ENCODE peak calls at places on chromosomes 3 and 15, in nine cellular contexts. A is A549, I is HCT116, T is GM12878, Z is HepG2, B is K562, R is GM23338, S is SK-N-SH, Q is Panc1. E is an unnamed sample.

GRCh38 chr3:82067420-82067819 is 306.0 kb upstream of the GBE1 start:
- DNase-seq in A (no peak), I (no peak), T (no peak), Z (no peak), B (no peak), R (no peak), S (no peak), Q (no peak), E (no peak)

GRCh38 chr3:151037746-151038145 is 47.7 kb upstream of the MED12L start:
- DNase-seq in A (peak; percentile 41), I (peak; percentile 4), T (no peak), Z (no peak), B (no peak), R (no peak), S (no peak), Q (no peak), E (no peak)

GRCh38 chr3:16249336-16249735 is 15.4 kb downstream of the DPH3 start:
- DNase-seq in A (peak; percentile 70), I (peak; percentile 43), T (no peak), Z (no peak), B (peak; percentile 57), R (peak; percentile 86), S (peak; percentile 37), Q (no peak), E (peak; percentile 19)

GRCh38 chr3:132317229-132317948 is at the start of gene ACP3:
- DNase-seq in A (peak; percentile 2), I (peak; percentile 43), T (peak; percentile 8), Z (no peak), B (no peak), R (peak; percentile 80), S (no peak), Q (no peak), E (peak; percentile 92)

GRCh38 chr3:29577250-29577649 is 296.4 kb downstream of the RBMS3 start:
- DNase-seq in A (no peak), I (no peak), T (no peak), Z (no peak), B (no peak), R (no peak), S (no peak), Q (no peak), E (no peak)

GRCh38 chr3:141452045-141452444 is 34.8 kb upstream of the RASA2 start:
- DNase-seq in A (peak; percentile 82), I (no peak), T (peak; percentile 80), Z (peak; percentile 59), B (peak; percentile 26), R (peak; percentile 69), S (no peak), Q (peak; percentile 47), E (peak; percentile 53)

GRCh38 chr3:123576119-123576518 is 8.7 kb downstream of the HACD2 start:
- DNase-seq in A (no peak), I (no peak), T (no peak), Z (no peak), B (no peak), R (no peak), S (no peak), Q (no peak), E (no peak)

GRCh38 chr15:43883571-43883970 is 56.8 kb downstream of the WDR76 start:
- DNase-seq in A (no peak), I (no peak), T (no peak), Z (no peak), B (no peak), R (no peak), S (no peak), Q (no peak), E (no peak)

GRCh38 chr15:41944313-41944940 is 27.9 kb downstream of the EHD4 start:
- DNase-seq in A (peak; percentile 49), I (peak; percentile 37), T (no peak), Z (peak; percentile 70), B (no peak), R (no peak), S (no peak), Q (no peak), E (no peak)

GRCh38 chr3:131731709-131732108 is 228.9 kb upstream of the MRPL3 start:
- DNase-seq in A (no peak), I (no peak), T (no peak), Z (no peak), B (no peak), R (no peak), S (no peak), Q (no peak), E (no peak)

GRCh38 chr15:90055182-90055581 is 47.1 kb downstream of the IDH2 start:
- DNase-seq in A (no peak), I (no peak), T (no peak), Z (peak; percentile 32), B (no peak), R (no peak), S (no peak), Q (no peak), E (no peak)

GRCh38 chr3:155369244-155369643 is 75.8 kb upstream of the STRIT1 start:
- DNase-seq in A (no peak), I (no peak), T (no peak), Z (no peak), B (no peak), R (peak; percentile 50), S (no peak), Q (no peak), E (no peak)

GRCh38 chr15:39299506-39300267 is 281.2 kb upstream of the THBS1 start:
- DNase-seq in A (no peak), I (no peak), T (no peak), Z (no peak), B (no peak), R (no peak), S (no peak), Q (no peak), E (no peak)

GRCh38 chr3:150409125-150409526 is 1.0 kb downstream of the TSC22D2 start:
- DNase-seq in A (no peak), I (no peak), T (no peak), Z (no peak), B (no peak), R (no peak), S (no peak), Q (no peak), E (no peak)

GRCh38 chr3:172179680-172180399 is 140.5 kb downstream of the FNDC3B start:
- DNase-seq in A (peak; percentile 39), I (no peak), T (peak; percentile 62), Z (peak; percentile 97), B (peak; percentile 41), R (no peak), S (no peak), Q (no peak), E (no peak)

GRCh38 chr15:87638554-87639083 is 617.9 kb downstream of the NTRK3 start:
- DNase-seq in A (no peak), I (no peak), T (no peak), Z (no peak), B (no peak), R (no peak), S (no peak), Q (no peak), E (no peak)

GRCh38 chr3:161251716-161252115 is 30.6 kb downstream of the NMD3 start:
- DNase-seq in A (no peak), I (no peak), T (no peak), Z (no peak), B (no peak), R (no peak), S (no peak), Q (no peak), E (no peak)

GRCh38 chr3:170976190-170976519 is 50.4 kb downstream of the SLC2A2 start:
- DNase-seq in A (no peak), I (no peak), T (no peak), Z (no peak), B (no peak), R (no peak), S (no peak), Q (no peak), E (no peak)

GRCh38 chr3:62007036-62007435 is 366.3 kb downstream of the FEZF2 start:
- DNase-seq in A (no peak), I (no peak), T (no peak), Z (no peak), B (no peak), R (no peak), S (no peak), Q (no peak), E (no peak)

GRCh38 chr3:69364354-69364753 is 21.5 kb downstream of the FRMD4B start:
- DNase-seq in A (no peak), I (no peak), T (no peak), Z (no peak), B (no peak), R (no peak), S (peak; percentile 56), Q (no peak), E (no peak)

GRCh38 chr15:42084465-42085235 is 9.7 kb downstream of the PLA2G4D start:
- DNase-seq in A (peak; percentile 52), I (no peak), T (no peak), Z (peak; percentile 46), B (peak; percentile 80), R (peak; percentile 84), S (peak; percentile 89), Q (peak; percentile 48), E (no peak)

GRCh38 chr3:106336619-106337018 is 467.8 kb upstream of the CBLB start:
- DNase-seq in A (no peak), I (no peak), T (no peak), Z (no peak), B (no peak), R (no peak), S (no peak), Q (no peak), E (no peak)

DNA sequence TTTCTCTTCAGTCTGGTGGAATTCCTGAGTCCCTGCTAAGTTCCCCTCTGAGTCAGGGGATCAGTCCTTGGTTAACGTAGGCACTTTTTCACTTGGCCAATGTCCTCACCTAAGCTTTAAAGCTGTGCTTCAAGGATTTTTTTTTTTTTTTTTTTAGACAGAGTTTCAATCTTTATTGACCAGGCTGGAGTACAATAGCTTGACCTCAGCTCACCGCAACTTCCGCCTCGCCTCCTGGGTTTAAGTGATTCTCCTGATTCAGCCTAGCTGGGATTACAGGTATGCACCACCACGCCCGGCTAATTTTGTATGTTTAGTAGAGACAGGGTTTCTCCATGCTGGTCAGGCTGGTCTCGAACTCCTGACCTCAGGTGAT is 220.3 kb downstream of the STT3B start:
- DNase-seq in A (no peak), I (no peak), T (no peak), Z (no peak), B (no peak), R (no peak), S (no peak), Q (no peak), E (no peak)
- TF ChIP-seq REST in A (no peak), I (no peak), T (no peak), Z (no peak), B (no peak), R (no peak), S (no peak), Q (no peak), E (no peak)

GRCh38 chr3:128726691-128727031 is 678 bp downstream of the RAB7A start:
- DNase-seq in A (peak; percentile 42), I (no peak), T (no peak), Z (peak; percentile 58), B (no peak), R (peak; percentile 54), S (no peak), Q (peak; percentile 24), E (no peak)
- TF ChIP-seq REST in A (no peak), I (no peak), T (no peak), Z (no peak), B (no peak), R (no peak), S (no peak), Q (no peak), E (no peak)

GRCh38 chr3:192642651-192643050 is 84.7 kb downstream of the FGF12 start:
- DNase-seq in A (no peak), I (no peak), T (no peak), Z (no peak), B (no peak), R (no peak), S (no peak), Q (no peak), E (no peak)
- TF ChIP-seq REST in A (no peak), I (no peak), T (no peak), Z (no peak), B (no peak), R (no peak), S (no peak), Q (no peak), E (no peak)

GRCh38 chr15:71749500-71749899 is 60.9 kb upstream of the NR2E3 start:
- DNase-seq in A (no peak), I (no peak), T (no peak), Z (no peak), B (no peak), R (no peak), S (no peak), Q (no peak), E (no peak)
- TF ChIP-seq REST in A (no peak), I (no peak), T (no peak), Z (no peak), B (no peak), R (no peak), S (no peak), Q (no peak), E (no peak)

E was measured in HL-60.